ENCODE peak calls at places on chromosomes 12 and 14, in five cellular contexts. O is GM10248, W is left colon, Q is activated gamma-delta T cell, B is mucosa of descending colon. N is an unnamed sample.

GRCh38 chr14:71363961-71364360 is 456.7 kb downstream of the PCNX1 start:
- DNase-seq in B (no peak), O (no peak), W (no peak), Q (no peak), N (no peak)

GRCh38 chr12:12008232-12008850 is 62.4 kb upstream of the BCL2L14 start:
- DNase-seq in O (no peak), W (no peak), Q (no peak), B (no peak), N (no peak)

GRCh38 chr12:14910090-14910915 is 24.6 kb upstream of the MGP start:
- DNase-seq in B (no peak), O (no peak), Q (no peak), W (no peak), N (no peak)

GRCh38 chr12:79782197-79782890 is 91.6 kb upstream of the PAWR start:
- DNase-seq in O (no peak), Q (no peak), B (no peak), W (no peak), N (no peak)

GRCh38 chr12:83470749-83471148 is 784.0 kb downstream of the TMTC2 start:
- DNase-seq in Q (no peak), O (no peak), B (no peak), W (no peak), N (no peak)

GRCh38 chr14:96040836-96041371 is 1.7 kb downstream of the C14orf132 start:
- DNase-seq in O (no peak), Q (no peak), B (no peak), W (no peak), N (no peak)

GRCh38 chr12:32264995-32265394 is 134.4 kb upstream of the FGD4 start:
- DNase-seq in B (no peak), W (no peak), O (peak), Q (no peak), N (no peak)

GRCh38 chr14:68790656-68791077 is 2.2 kb downstream of the ZFP36L1 start:
- DNase-seq in Q (peak), W (no peak), B (peak), O (peak), N (no peak)

GRCh38 chr12:108807996-108808725 is 49.2 kb downstream of the SSH1 start:
- DNase-seq in B (no peak), W (no peak), Q (no peak), O (no peak), N (no peak)

GRCh38 chr12:78641837-78642423 is 222.6 kb upstream of the SYT1 start:
- DNase-seq in W (no peak), B (no peak), Q (no peak), O (no peak), N (no peak)

GRCh38 chr12:87344699-87345098 is 684.5 kb downstream of the C12orf50 start:
- DNase-seq in W (no peak), B (no peak), Q (no peak), O (no peak), N (no peak)

GRCh38 chr12:6464531-6464930 is 5.9 kb downstream of the VAMP1 start:
- DNase-seq in Q (no peak), O (no peak), W (no peak), B (no peak), N (peak)

N was measured in upper lobe of right lung.